ENCODE peak calls at places on chromosomes 16 and 17, in four cellular contexts. C is cardiac muscle cell; D is CD8-positive, alpha-beta T cell; E is endothelial cell. H is an unnamed sample.

GRCh38 chr17:79065105-79065670 is 9.4 kb upstream of the ENGASE start:
- DNase-seq in C (peak), D (peak), E (peak), H (peak)

GRCh38 chr17:27888945-27889344 is 4.2 kb downstream of the LYRM9 start:
- DNase-seq in C (peak), D (no peak), E (no peak), H (no peak)

GRCh38 chr17:5419959-5420653 is at the start of gene RPAIN:
- DNase-seq in C (peak), D (peak), E (peak), H (peak)

GRCh38 chr17:79120259-79120658 is 45.6 kb downstream of the ENGASE start:
- DNase-seq in C (no peak), D (no peak), E (no peak), H (no peak)

GRCh38 chr16:9681556-9681955 is 500.7 kb downstream of the GRIN2A start:
- DNase-seq in C (peak), D (no peak), E (no peak), H (no peak)

GRCh38 chr17:66349549-66350245 is 47.3 kb downstream of the PRKCA start:
- DNase-seq in C (no peak), D (no peak), E (no peak), H (no peak)

GRCh38 chr17:75457047-75457654 is 716 bp downstream of the TMEM94 start:
- DNase-seq in C (peak), D (peak), E (peak), H (no peak)

GRCh38 chr16:49129935-49130334 is 151.7 kb downstream of the CBLN1 start:
- DNase-seq in C (no peak), D (no peak), E (no peak), H (no peak)

DNA sequence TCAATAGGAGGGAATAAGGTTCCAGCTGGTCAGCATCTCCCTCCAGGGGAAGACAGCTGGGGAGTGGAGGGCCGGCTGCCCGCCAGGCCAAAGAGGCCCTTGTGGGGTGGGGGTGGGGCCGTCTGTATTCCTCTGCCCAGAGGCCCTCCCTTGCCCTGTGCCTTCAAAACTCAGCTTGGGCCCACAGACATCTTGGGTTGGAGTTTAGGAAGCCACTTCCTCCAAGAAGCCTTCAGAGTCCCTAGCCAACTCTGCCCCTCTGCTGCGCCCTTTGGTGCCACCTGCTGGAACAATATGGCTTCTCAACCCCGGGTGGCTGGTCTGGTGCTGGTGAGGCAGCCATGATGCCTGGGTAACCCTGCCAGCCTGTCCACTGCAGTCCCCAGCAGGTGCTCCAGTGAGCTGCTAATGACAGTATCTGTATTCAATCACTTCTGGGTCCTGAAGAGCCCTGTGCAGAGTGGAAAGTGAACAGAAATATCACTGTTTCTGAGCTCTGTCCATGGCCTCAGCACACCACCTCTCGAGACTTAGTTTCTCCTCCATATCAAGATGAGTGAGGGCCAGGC is 16.7 kb downstream of the HSD11B2 start:
- DNase-seq in C (no peak), D (peak), E (peak), H (no peak)
- TF ChIP-seq CTCF in C (peak), D (no peak), E (peak), H (peak)

DNA sequence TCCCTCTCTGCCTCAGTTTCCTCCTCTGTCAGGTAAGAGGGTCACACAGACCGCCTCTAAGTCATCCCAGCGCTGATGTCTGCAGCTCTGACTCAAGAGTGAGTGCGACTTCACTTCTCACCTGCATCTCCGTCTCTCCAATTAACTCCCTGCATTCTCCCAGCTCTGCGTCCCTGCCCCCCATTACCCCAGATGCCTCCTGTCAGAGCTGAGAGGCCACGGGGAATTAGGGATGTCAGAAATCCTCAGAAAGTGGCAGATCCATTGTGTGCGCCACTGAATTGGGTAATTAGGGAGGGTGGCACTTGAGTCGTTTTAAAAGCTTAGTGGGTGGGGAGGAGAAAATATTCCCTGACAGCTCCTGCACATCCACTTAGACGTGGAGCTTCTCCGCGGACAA is 885.4 kb upstream of the EEF2KMT start:
- DNase-seq in C (no peak), D (no peak), E (no peak), H (no peak)
- TF ChIP-seq CTCF in C (no peak), D (no peak), E (no peak), H (no peak)

GRCh38 chr17:81196505-81197408 is 26.0 kb downstream of the CEP131 start:
- DNase-seq in C (no peak), D (no peak), E (no peak), H (no peak)

GRCh38 chr17:81194225-81194760 is 28.3 kb upstream of the AATK start:
- DNase-seq in C (no peak), D (no peak), E (no peak), H (no peak)

GRCh38 chr17:81195941-81196495 is 26.7 kb downstream of the CEP131 start:
- DNase-seq in C (no peak), D (no peak), E (no peak), H (no peak)

GRCh38 chr17:81193470-81194224 is 27.6 kb upstream of the AATK start:
- DNase-seq in C (no peak), D (no peak), E (no peak), H (no peak)

GRCh38 chr17:81194941-81195901 is 27.5 kb downstream of the CEP131 start:
- DNase-seq in C (no peak), D (no peak), E (no peak), H (no peak)
- TF ChIP-seq CTCF in C (no peak), D (no peak), E (no peak), H (no peak)

DNA sequence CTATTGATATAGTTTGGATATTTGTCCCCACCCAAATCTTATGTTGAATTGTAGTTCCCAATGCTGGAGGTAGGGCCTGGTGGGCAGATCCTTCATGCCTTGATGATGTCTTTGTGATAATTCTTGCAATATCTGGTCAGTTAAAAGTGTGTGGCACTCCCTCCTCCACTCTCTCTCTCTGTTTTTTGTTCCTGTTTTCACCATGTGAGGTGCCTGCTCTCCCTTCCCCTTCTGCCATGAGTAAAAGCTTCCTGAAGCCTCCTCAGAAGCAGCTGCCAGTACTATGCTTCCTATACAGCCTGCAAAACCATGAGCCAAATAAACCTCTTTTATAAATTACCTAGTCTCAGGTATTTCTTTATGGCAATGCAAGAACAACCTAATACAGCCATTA is 47.3 kb downstream of the TOM1L2 start:
- DNase-seq in C (no peak), D (no peak), E (no peak), H (no peak)
- TF ChIP-seq CTCF in C (no peak), D (no peak), E (no peak), H (no peak)

GRCh38 chr17:48522990-48523389 is 7.8 kb downstream of the HOXB1 start:
- DNase-seq in C (no peak), D (no peak), E (no peak), H (no peak)
- TF ChIP-seq CTCF in C (peak), D (no peak), E (no peak), H (peak)

H was measured in HFFc6.